ENCODE peak calls at places on chromosomes 6 and 20, in eight cellular contexts. Q is HCT116, X is endothelial cell of umbilical vein, H is SK-N-SH, J is HepG2, I is K562, S is GM12878, D is H1. N is an unnamed sample.
A peak's percentile ranks its signal among the peaks of the same experiment; 100 is the strongest.

GRCh38 chr6:31125586-31126363 is 5.5 kb upstream of the CDSN start:
- DNase-seq in I (no peak), D (no peak), X (no peak), S (no peak), Q (no peak), J (no peak), H (no peak), N (no peak)

GRCh38 chr6:30013296-30013922 is 47.7 kb upstream of the POLR1H start:
- DNase-seq in Q (no peak), I (peak; percentile 46), X (peak; percentile 26), J (peak; percentile 17), H (peak; percentile 64), S (no peak), D (peak; percentile 31), N (no peak)

GRCh38 chr6:30171677-30172471 is 8.5 kb downstream of the TRIM15 start:
- DNase-seq in I (no peak), S (no peak), D (peak; percentile 31), Q (no peak), H (peak; percentile 71), X (no peak), J (no peak), N (no peak)

GRCh38 chr6:15987569-15987968 is 141.3 kb upstream of the MYLIP start:
- DNase-seq in Q (no peak), D (no peak), X (no peak), S (no peak), J (no peak), H (no peak), I (peak; percentile 70), N (peak; percentile 70)

GRCh38 chr20:2244993-2245392 is 50.8 kb upstream of the TGM3 start:
- DNase-seq in Q (no peak), S (no peak), D (no peak), I (no peak), J (no peak), H (peak; percentile 19), X (no peak), N (no peak)

GRCh38 chr6:149176971-149177667 is 140.4 kb upstream of the TAB2 start:
- DNase-seq in Q (no peak), J (peak; percentile 84), X (no peak), S (no peak), I (no peak), H (no peak), D (no peak), N (no peak)

GRCh38 chr6:147841749-147842148 is 333.3 kb downstream of the SAMD5 start:
- DNase-seq in X (no peak), I (no peak), Q (no peak), H (no peak), D (no peak), J (no peak), S (no peak), N (no peak)

GRCh38 chr6:116419069-116419468 is 42.1 kb upstream of the CALHM6 start:
- DNase-seq in H (no peak), J (no peak), D (no peak), Q (no peak), S (no peak), I (no peak), X (no peak), N (no peak)

GRCh38 chr6:140271759-140272377 is 897.4 kb upstream of the CITED2 start:
- DNase-seq in H (no peak), D (no peak), J (no peak), X (peak; percentile 73), I (no peak), Q (no peak), S (peak; percentile 36), N (no peak)

GRCh38 chr6:46410330-46410953 is 80.8 kb downstream of the RCAN2 start:
- DNase-seq in I (peak; percentile 41), S (peak; percentile 21), H (peak; percentile 34), X (peak; percentile 50), D (no peak), Q (peak; percentile 32), J (peak; percentile 57), N (no peak)

GRCh38 chr20:61662226-61662945 is 403.3 kb downstream of the TAF4 start:
- DNase-seq in S (no peak), I (peak; percentile 39), D (no peak), X (no peak), H (peak; percentile 56), J (no peak), Q (no peak), N (no peak)

GRCh38 chr6:33846226-33846625 is 42.4 kb upstream of the MLN start:
- DNase-seq in S (no peak), I (no peak), J (no peak), D (no peak), X (no peak), H (no peak), Q (no peak), N (no peak)

GRCh38 chr6:142005044-142005443 is 127.7 kb upstream of the GJE1 start:
- DNase-seq in J (no peak), Q (no peak), H (no peak), I (no peak), S (no peak), D (no peak), X (no peak), N (no peak)

GRCh38 chr6:17218023-17218748 is 63.0 kb upstream of the RBM24 start:
- DNase-seq in X (no peak), I (no peak), S (no peak), H (no peak), Q (no peak), D (no peak), J (no peak), N (no peak)

GRCh38 chr6:82617648-82618047 is 254.0 kb downstream of the TPBG start:
- DNase-seq in I (no peak), Q (no peak), D (no peak), S (no peak), X (no peak), J (no peak), H (no peak), N (no peak)

GRCh38 chr20:25280051-25280573 is 32.2 kb downstream of the PYGB start:
- DNase-seq in S (no peak), Q (no peak), X (no peak), J (no peak), I (no peak), H (peak; percentile 60), D (no peak), N (no peak)
- H3K9ac ChIP-seq in S (no peak overlapping the region), Q (no peak overlapping the region), X (no peak overlapping the region), J (no peak overlapping the region), I (no peak overlapping the region), H (no peak overlapping the region), D (no peak overlapping the region), N (no peak overlapping the region)

GRCh38 chr20:41080866-41081265 is 52.2 kb downstream of the TOP1 start:
- DNase-seq in H (no peak), S (no peak), Q (no peak), I (no peak), D (no peak), X (peak; percentile 45), J (no peak), N (no peak)

GRCh38 chr20:41079066-41079465 is 50.4 kb downstream of the TOP1 start:
- DNase-seq in J (no peak), D (no peak), S (no peak), X (no peak), I (no peak), H (no peak), Q (no peak), N (no peak)

GRCh38 chr20:41085606-41086005 is 51.7 kb upstream of the PLCG1 start:
- DNase-seq in D (no peak), Q (no peak), I (no peak), H (no peak), S (no peak), J (no peak), X (no peak), N (no peak)

GRCh38 chr20:41081276-41081814 is 52.7 kb downstream of the TOP1 start:
- DNase-seq in Q (no peak), H (no peak), I (no peak), S (no peak), X (no peak), J (no peak), D (no peak), N (no peak)

GRCh38 chr20:41082306-41082705 is 53.7 kb downstream of the TOP1 start:
- DNase-seq in I (no peak), X (no peak), D (no peak), H (no peak), S (no peak), Q (no peak), J (no peak), N (no peak)
- H3K36me3 ChIP-seq in I (peaks cover 82% of the 10 kb centered on the region), X (peaks cover 34% of the 10 kb centered on the region), D (peaks cover 52% of the 10 kb centered on the region), H (peaks cover 78% of the 10 kb centered on the region), S (peaks cover 36% of the 10 kb centered on the region), Q (peaks cover 81% of the 10 kb centered on the region), J (peaks cover 84% of the 10 kb centered on the region), N (peaks cover 89% of the 10 kb centered on the region)

DNA sequence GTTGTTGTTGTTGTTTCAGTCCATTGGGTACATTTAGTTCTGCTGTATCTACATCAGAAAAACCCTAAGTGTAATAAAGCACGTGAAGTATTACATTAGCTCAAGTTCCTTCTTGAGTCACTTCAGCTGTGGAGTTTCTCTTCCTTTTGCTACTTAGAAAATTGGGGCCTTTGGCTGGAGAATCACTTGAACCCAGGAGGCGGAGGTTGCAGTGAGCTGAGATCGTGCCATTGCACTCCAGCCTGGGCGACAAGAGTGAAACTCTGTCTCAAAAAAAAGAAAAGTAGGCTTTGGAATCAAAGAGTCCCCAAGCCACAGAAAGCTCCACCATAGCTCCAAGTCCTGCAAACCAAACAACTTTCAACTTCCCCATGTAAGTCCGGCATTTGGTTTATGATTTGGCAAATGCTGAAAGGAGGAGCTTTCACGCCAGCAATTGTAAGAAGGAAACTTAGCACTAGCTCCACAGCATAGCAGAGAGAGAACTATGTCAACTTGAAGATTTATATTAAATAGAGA is 56.5 kb upstream of the RNF144B start:
- DNase-seq in I (no peak), D (no peak), X (no peak), Q (no peak), J (no peak), H (no peak), S (no peak), N (no peak)
- TF ChIP-seq POLR2AphosphoS5 in I (no peak), D (no peak), X (no peak), Q (no peak), J (no peak), H (no peak), S (no peak), N (no peak)

GRCh38 chr6:20577280-20577679 is 43.0 kb downstream of the CDKAL1 start:
- DNase-seq in H (no peak), Q (no peak), I (no peak), J (no peak), X (no peak), D (no peak), S (no peak), N (no peak)

GRCh38 chr6:20575691-20576451 is 41.6 kb downstream of the CDKAL1 start:
- DNase-seq in S (no peak), J (no peak), I (no peak), H (no peak), X (peak; percentile 29), Q (no peak), D (no peak), N (no peak)

GRCh38 chr6:20572940-20573339 is 38.7 kb downstream of the CDKAL1 start:
- DNase-seq in H (no peak), Q (no peak), D (no peak), S (no peak), X (peak; percentile 79), J (peak; percentile 51), I (no peak), N (peak; percentile 71)

GRCh38 chr6:20574355-20574754 is 40.1 kb downstream of the CDKAL1 start:
- DNase-seq in X (no peak), Q (no peak), S (no peak), I (no peak), D (no peak), J (no peak), H (no peak), N (no peak)

DNA sequence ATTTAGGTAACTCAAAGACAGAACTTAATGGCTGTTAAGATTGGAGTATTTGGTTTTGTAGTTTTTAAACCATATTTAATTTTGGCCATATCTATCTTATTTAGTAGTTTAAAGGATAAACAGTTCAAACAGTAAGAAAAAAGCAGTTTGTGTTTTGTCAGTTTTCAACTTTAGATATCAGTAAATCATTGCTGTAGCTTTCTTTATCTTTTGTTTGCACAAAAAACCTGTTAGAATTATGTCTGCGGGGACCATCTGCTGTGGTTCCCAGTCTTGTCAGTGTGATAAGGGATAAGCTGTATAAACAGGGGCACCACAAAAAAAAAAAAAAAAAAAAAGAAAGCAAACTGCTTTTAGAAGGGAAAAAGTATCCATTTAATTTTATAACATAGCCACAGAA is 40.9 kb downstream of the CDKAL1 start:
- DNase-seq in X (peak; percentile 38), S (no peak), Q (no peak), D (no peak), H (peak; percentile 58), J (peak; percentile 20), I (peak; percentile 74), N (no peak)
- H3K9ac ChIP-seq in X (no peak overlapping the region), S (no peak overlapping the region), Q (no peak overlapping the region), D (no peak overlapping the region), H (no peak overlapping the region), J (no peak overlapping the region), I (no peak overlapping the region), N (no peak overlapping the region)

N was measured in SK-N-MC.